ENCODE peak calls at places on chromosomes 5 and 9, in five cellular contexts. One of them, this sample, is unnamed.

GRCh38 chr5:124561451-124561850 is 185.0 kb downstream of the ZNF608 start:
- DNase-seq in A549: no peak
- DNase-seq in GM23338: no peak
- DNase-seq in GM12878: no peak
- DNase-seq in K562: no peak
- DNase-seq in this sample: no peak

GRCh38 chr9:130972957-130973685 is 34.1 kb upstream of the FIBCD1 start:
- DNase-seq in A549: no peak
- DNase-seq in GM23338: no peak
- DNase-seq in GM12878: no peak
- DNase-seq in K562: peak
- DNase-seq in this sample: no peak

GRCh38 chr5:173235499-173236394 is 741 bp upstream of the NKX2-5 start:
- DNase-seq in A549: no peak
- DNase-seq in GM23338: peak
- DNase-seq in GM12878: no peak
- DNase-seq in K562: no peak
- DNase-seq in this sample: no peak

GRCh38 chr9:30519756-30520155 is 1864.7 kb upstream of the ACO1 start:
- DNase-seq in A549: no peak
- DNase-seq in GM23338: no peak
- DNase-seq in GM12878: no peak
- DNase-seq in K562: no peak
- DNase-seq in this sample: no peak

GRCh38 chr9:121282309-121283071 is 14.5 kb downstream of the GSN start:
- DNase-seq in A549: no peak
- DNase-seq in GM23338: no peak
- DNase-seq in GM12878: no peak
- DNase-seq in K562: no peak
- DNase-seq in this sample: no peak

GRCh38 chr5:14458414-14458813 is 123.2 kb upstream of the OTULINL start:
- DNase-seq in A549: no peak
- DNase-seq in GM23338: no peak
- DNase-seq in GM12878: no peak
- DNase-seq in K562: no peak
- DNase-seq in this sample: no peak

GRCh38 chr5:171747061-171747859 is 38.4 kb upstream of the SMIM23 start:
- DNase-seq in A549: no peak
- DNase-seq in GM23338: no peak
- DNase-seq in GM12878: no peak
- DNase-seq in K562: no peak
- DNase-seq in this sample: no peak

GRCh38 chr5:169701910-169702451 is 64.9 kb downstream of the DOCK2 start:
- DNase-seq in A549: no peak
- DNase-seq in GM23338: peak
- DNase-seq in GM12878: no peak
- DNase-seq in K562: peak
- DNase-seq in this sample: no peak

GRCh38 chr5:133328800-133329199 is 277.0 kb downstream of the HSPA4 start:
- DNase-seq in A549: no peak
- DNase-seq in GM23338: no peak
- DNase-seq in GM12878: no peak
- DNase-seq in K562: no peak
- DNase-seq in this sample: no peak

GRCh38 chr5:52799358-52799982 is 11.8 kb downstream of the ITGA1 start:
- DNase-seq in A549: no peak
- DNase-seq in GM23338: peak
- DNase-seq in GM12878: no peak
- DNase-seq in K562: no peak
- DNase-seq in this sample: peak

GRCh38 chr9:128917151-128917849 is 3.5 kb upstream of the PHYHD1 start:
- DNase-seq in A549: no peak
- DNase-seq in GM23338: no peak
- DNase-seq in GM12878: no peak
- DNase-seq in K562: no peak
- DNase-seq in this sample: peak

GRCh38 chr9:99266136-99267023 is 44.3 kb downstream of the SEC61B start:
- DNase-seq in A549: peak
- DNase-seq in GM23338: peak
- DNase-seq in GM12878: peak
- DNase-seq in K562: peak
- DNase-seq in this sample: peak

GRCh38 chr9:14358523-14358922 is 44.6 kb upstream of the NFIB start:
- DNase-seq in A549: no peak
- DNase-seq in GM23338: no peak
- DNase-seq in GM12878: no peak
- DNase-seq in K562: peak
- DNase-seq in this sample: no peak

GRCh38 chr9:36145970-36146369 is 9.4 kb downstream of the GLIPR2 start:
- DNase-seq in A549: no peak
- DNase-seq in GM23338: no peak
- DNase-seq in GM12878: no peak
- DNase-seq in K562: no peak
- DNase-seq in this sample: no peak

GRCh38 chr5:1093361-1093760 is 18.5 kb downstream of the SLC12A7 start:
- DNase-seq in A549: no peak
- DNase-seq in GM23338: no peak
- DNase-seq in GM12878: no peak
- DNase-seq in K562: no peak
- DNase-seq in this sample: no peak

GRCh38 chr9:108142504-108143201 is 653.1 kb upstream of the KLF4 start:
- DNase-seq in A549: no peak
- DNase-seq in GM23338: peak
- DNase-seq in GM12878: no peak
- DNase-seq in K562: no peak
- DNase-seq in this sample: no peak

GRCh38 chr9:15150939-15151338 is 156.1 kb downstream of the TTC39B start:
- DNase-seq in A549: no peak
- DNase-seq in GM23338: no peak
- DNase-seq in GM12878: no peak
- DNase-seq in K562: no peak
- DNase-seq in this sample: no peak

DNA sequence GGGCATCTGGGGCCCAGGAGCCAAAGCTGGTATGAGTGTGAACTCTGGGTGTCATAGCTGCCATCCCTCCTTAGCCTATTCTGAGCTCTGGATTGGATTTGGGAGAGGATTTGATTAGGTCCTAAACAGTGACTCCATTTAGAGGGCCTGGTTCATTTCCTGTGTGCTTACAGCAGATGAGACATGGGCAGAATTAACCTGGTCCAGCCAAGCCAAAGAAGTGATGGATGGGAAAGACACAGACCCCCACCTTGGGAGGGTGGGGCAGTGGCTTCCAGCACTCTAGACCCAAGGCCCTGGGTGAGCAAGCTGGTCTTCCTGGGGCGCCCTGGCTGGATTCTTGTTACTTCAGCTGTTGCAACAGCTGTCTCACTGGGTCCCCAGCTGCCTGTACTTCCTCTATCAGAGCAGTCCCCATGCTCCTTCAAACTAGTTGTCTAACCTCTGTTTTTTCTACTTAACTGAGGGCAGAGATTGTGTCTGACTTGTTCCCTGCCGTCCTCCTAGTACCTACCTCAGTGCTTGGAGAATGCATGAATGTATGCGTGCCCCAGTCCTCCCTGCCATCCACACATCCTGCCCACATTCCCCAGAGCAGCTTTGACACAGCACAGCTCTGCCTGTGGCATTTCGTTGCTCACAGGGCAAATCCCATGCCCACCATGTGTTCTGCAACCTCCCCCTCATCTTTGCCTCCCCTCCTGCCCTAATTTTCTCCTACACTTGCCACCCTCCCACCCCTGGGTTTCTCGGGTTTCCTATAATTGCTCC is 115.9 kb downstream of the RGS3 start:
- DNase-seq in A549: no peak
- DNase-seq in GM23338: no peak
- DNase-seq in GM12878: no peak
- DNase-seq in K562: no peak
- DNase-seq in this sample: no peak
- TF ChIP-seq JUNB in A549: no peak
- TF ChIP-seq JUNB in GM23338: no peak
- TF ChIP-seq JUNB in GM12878: no peak
- TF ChIP-seq JUNB in K562: no peak
- TF ChIP-seq JUNB in this sample: no peak

GRCh38 chr5:83015676-83016075 is 61.5 kb downstream of the TMEM167A start:
- DNase-seq in A549: no peak
- DNase-seq in GM23338: peak
- DNase-seq in GM12878: no peak
- DNase-seq in K562: no peak
- DNase-seq in this sample: no peak
- TF ChIP-seq JUNB in A549: no peak
- TF ChIP-seq JUNB in GM23338: no peak
- TF ChIP-seq JUNB in GM12878: no peak
- TF ChIP-seq JUNB in K562: no peak
- TF ChIP-seq JUNB in this sample: no peak

GRCh38 chr9:115671236-115671770 is 482.3 kb upstream of the PAPPA start:
- DNase-seq in A549: no peak
- DNase-seq in GM23338: no peak
- DNase-seq in GM12878: no peak
- DNase-seq in K562: no peak
- DNase-seq in this sample: no peak

GRCh38 chr9:115673599-115673998 is 480.0 kb upstream of the PAPPA start:
- DNase-seq in A549: no peak
- DNase-seq in GM23338: no peak
- DNase-seq in GM12878: no peak
- DNase-seq in K562: no peak
- DNase-seq in this sample: no peak

GRCh38 chr9:115671911-115672310 is 481.7 kb upstream of the PAPPA start:
- DNase-seq in A549: no peak
- DNase-seq in GM23338: no peak
- DNase-seq in GM12878: no peak
- DNase-seq in K562: no peak
- DNase-seq in this sample: no peak

GRCh38 chr9:115674091-115674490 is 479.5 kb upstream of the PAPPA start:
- DNase-seq in A549: no peak
- DNase-seq in GM23338: no peak
- DNase-seq in GM12878: no peak
- DNase-seq in K562: no peak
- DNase-seq in this sample: no peak

DNA sequence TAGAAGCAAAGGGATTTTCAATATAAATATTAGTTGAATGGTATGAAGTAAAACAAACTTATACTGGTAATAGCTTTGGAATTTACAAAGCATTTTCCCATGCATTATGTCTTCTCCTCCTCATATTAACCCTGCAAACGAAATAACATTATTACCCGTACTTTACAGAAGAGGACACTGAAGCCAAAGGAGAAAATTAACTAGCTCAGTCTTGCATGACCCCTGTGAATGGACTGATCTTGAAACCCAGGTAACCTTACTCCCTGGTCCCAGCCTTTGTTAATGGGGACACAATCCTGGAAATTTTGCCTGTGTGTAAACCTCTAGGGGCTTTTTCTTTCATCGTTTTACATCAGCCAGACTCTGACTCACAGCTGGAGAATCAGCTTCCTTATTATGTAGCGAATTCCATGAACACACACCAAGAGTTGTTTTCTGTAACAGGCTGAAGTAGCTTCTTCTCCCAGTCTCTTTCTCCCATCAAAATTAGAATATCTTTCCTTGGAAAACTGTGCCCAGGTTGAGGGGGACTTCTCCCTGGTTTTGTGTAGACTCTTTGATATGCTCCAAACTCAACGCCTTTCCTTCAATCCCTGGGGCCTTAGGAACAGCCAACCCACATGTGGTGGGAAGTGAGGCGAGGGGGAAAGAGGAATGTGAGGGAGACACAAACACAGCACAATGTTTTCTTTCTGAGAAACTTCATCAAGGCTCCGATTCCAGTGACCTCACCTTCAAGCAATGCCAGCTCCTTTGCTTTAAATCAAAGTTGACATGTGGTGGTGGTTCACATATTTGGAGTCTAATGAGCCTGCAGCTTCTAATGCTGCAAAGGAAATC is 480.9 kb upstream of the PAPPA start:
- DNase-seq in A549: peak
- DNase-seq in GM23338: peak
- DNase-seq in GM12878: no peak
- DNase-seq in K562: no peak
- DNase-seq in this sample: peak
- TF ChIP-seq JUNB in A549: peak
- TF ChIP-seq JUNB in GM23338: no peak
- TF ChIP-seq JUNB in GM12878: no peak
- TF ChIP-seq JUNB in K562: no peak
- TF ChIP-seq JUNB in this sample: no peak

GRCh38 chr9:134545213-134546211 is 96.1 kb upstream of the COL5A1 start:
- DNase-seq in A549: no peak
- DNase-seq in GM23338: no peak
- DNase-seq in GM12878: no peak
- DNase-seq in K562: no peak
- DNase-seq in this sample: no peak
- TF ChIP-seq JUNB in A549: no peak
- TF ChIP-seq JUNB in GM23338: no peak
- TF ChIP-seq JUNB in GM12878: no peak
- TF ChIP-seq JUNB in K562: no peak
- TF ChIP-seq JUNB in this sample: no peak

DNA sequence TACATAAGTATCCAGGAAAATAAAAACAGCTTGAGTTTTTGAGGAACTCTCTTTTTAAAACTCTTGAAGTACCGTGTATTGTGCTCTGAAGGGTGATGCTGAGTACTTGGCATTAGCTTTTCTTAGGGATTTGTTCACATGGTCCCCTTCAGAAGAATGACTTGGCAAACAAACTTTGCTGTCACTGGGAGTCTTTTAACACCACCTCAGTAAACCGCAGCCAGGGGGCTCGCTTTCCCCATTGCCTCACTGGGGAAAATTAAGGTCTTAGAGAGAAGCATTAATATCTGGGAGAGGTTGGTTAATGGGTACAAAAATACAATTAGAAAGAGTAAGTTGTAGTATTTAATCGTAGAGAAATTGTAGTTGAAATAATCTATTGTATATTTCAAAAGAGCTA is 105.9 kb upstream of the DAP start:
- DNase-seq in A549: no peak
- DNase-seq in GM23338: peak
- DNase-seq in GM12878: no peak
- DNase-seq in K562: no peak
- DNase-seq in this sample: no peak
- TF ChIP-seq JUNB in A549: no peak
- TF ChIP-seq JUNB in GM23338: no peak
- TF ChIP-seq JUNB in GM12878: no peak
- TF ChIP-seq JUNB in K562: no peak
- TF ChIP-seq JUNB in this sample: no peak

GRCh38 chr5:11588803-11589202 is 315.4 kb downstream of the CTNND2 start:
- DNase-seq in A549: no peak
- DNase-seq in GM23338: peak
- DNase-seq in GM12878: no peak
- DNase-seq in K562: no peak
- DNase-seq in this sample: no peak

GRCh38 chr5:11584008-11584407 is 320.2 kb downstream of the CTNND2 start:
- DNase-seq in A549: no peak
- DNase-seq in GM23338: no peak
- DNase-seq in GM12878: no peak
- DNase-seq in K562: no peak
- DNase-seq in this sample: no peak
- TF ChIP-seq JUNB in A549: no peak
- TF ChIP-seq JUNB in GM23338: no peak
- TF ChIP-seq JUNB in GM12878: no peak
- TF ChIP-seq JUNB in K562: no peak
- TF ChIP-seq JUNB in this sample: no peak

This sample was measured in HepG2.